ENCODE peak calls at places on chromosome 17, in four cellular contexts. J is AG10803, H is MM.1S, O is nephron progenitor cell. C is an unnamed sample.

GRCh38 chr17:41775394-41776226 is 10.9 kb downstream of the JUP start:
- DNase-seq in H (no peak), J (no peak), O (no peak), C (no peak)

GRCh38 chr17:76476736-76477135 is 9.3 kb downstream of the AANAT start:
- DNase-seq in O (no peak), H (no peak), J (no peak), C (no peak)

GRCh38 chr17:1179112-1179634 is 608 bp downstream of the ABR start:
- DNase-seq in J (no peak), O (no peak), H (no peak), C (peak)

GRCh38 chr17:74842146-74842598 is 17.5 kb downstream of the GRIN2C start:
- DNase-seq in J (no peak), H (no peak), O (no peak), C (peak)

GRCh38 chr17:30376621-30377452 is 1.9 kb upstream of the CPD start:
- DNase-seq in O (no peak), H (peak), J (peak), C (no peak)

GRCh38 chr17:18267927-18268711 is 7.7 kb downstream of the MIEF2 start:
- DNase-seq in J (peak), H (no peak), O (peak), C (no peak)

GRCh38 chr17:76868176-76868668 is at the start of gene MGAT5B:
- DNase-seq in J (peak), O (peak), H (peak), C (peak)

GRCh38 chr17:32341141-32341856 is 674 bp downstream of the C17orf75 start:
- DNase-seq in J (no peak), H (peak), O (no peak), C (peak)

GRCh38 chr17:36544320-36545092 is at the start of gene GGNBP2:
- DNase-seq in O (peak), H (peak), J (peak), C (peak)

GRCh38 chr17:79951361-79952264 is 84.1 kb downstream of the TBC1D16 start:
- DNase-seq in H (no peak), J (peak), O (peak), C (peak)

GRCh38 chr17:78532922-78533640 is 44.1 kb downstream of the DNAH17 start:
- DNase-seq in H (no peak), J (peak), O (no peak), C (no peak)

GRCh38 chr17:4833941-4834501 is 881 bp downstream of the MINK1 start:
- DNase-seq in O (peak), H (no peak), J (peak), C (peak)

GRCh38 chr17:32451879-32452278 is 7.6 kb downstream of the PSMD11 start:
- DNase-seq in H (no peak), J (no peak), O (no peak), C (no peak)

GRCh38 chr17:14310101-14310500 is 9.2 kb downstream of the HS3ST3B1 start:
- DNase-seq in J (no peak), O (no peak), H (no peak), C (no peak)

GRCh38 chr17:21345236-21345635 is 30.9 kb upstream of the KCNJ12 start:
- DNase-seq in J (no peak), O (no peak), H (no peak), C (peak)

GRCh38 chr17:63821809-63822208 is 5.4 kb upstream of the PSMC5 start:
- DNase-seq in H (no peak), J (no peak), O (no peak), C (no peak)

GRCh38 chr17:77926967-77927366 is 31.5 kb upstream of the TNRC6C start:
- DNase-seq in H (no peak), J (no peak), O (no peak), C (no peak)

GRCh38 chr17:62970617-62971016 is 4.6 kb downstream of the TANC2 start:
- DNase-seq in J (no peak), H (no peak), O (no peak), C (no peak)

GRCh38 chr17:8066841-8067775 is 20.4 kb downstream of the ALOX12B start:
- DNase-seq in J (no peak), H (no peak), O (no peak), C (no peak)

GRCh38 chr17:19348806-19349205 is 13.7 kb downstream of the B9D1 start:
- DNase-seq in H (no peak), J (no peak), O (no peak), C (no peak)

GRCh38 chr17:58352843-58353719 is 1.1 kb upstream of the SUPT4H1 start:
- DNase-seq in O (no peak), J (peak), H (peak), C (peak)

C was measured in SK-N-SH.